ENCODE peak calls at places on chromosome 22, in five cellular contexts. A, E, V, C and P are unnamed samples.

GRCh38 chr22:30607939-30608338 is 965 bp downstream of the TCN2 start:
- DNase-seq in A (no peak), C (no peak), E (no peak), V (no peak), P (no peak)

GRCh38 chr22:49676230-49676629 is 151.4 kb downstream of the BRD1 start:
- DNase-seq in C (no peak), A (no peak), V (no peak), E (no peak), P (no peak)

GRCh38 chr22:46071451-46072029 is 78.8 kb upstream of the PPARA start:
- DNase-seq in C (no peak), E (peak), V (peak), A (no peak), P (peak)

GRCh38 chr22:28547132-28547842 is 132.4 kb downstream of the TTC28 start:
- DNase-seq in A (no peak), V (no peak), C (no peak), E (no peak), P (peak)

GRCh38 chr22:27420817-27421361 is 380.7 kb downstream of the MN1 start:
- DNase-seq in E (peak), C (no peak), A (no peak), V (no peak), P (peak)

GRCh38 chr22:38578505-38578904 is 8.5 kb upstream of the DMC1 start:
- DNase-seq in V (no peak), C (no peak), A (no peak), E (no peak), P (no peak)

GRCh38 chr22:27220349-27220748 is 563.0 kb downstream of the MIAT start:
- DNase-seq in C (no peak), E (no peak), A (no peak), V (no peak), P (no peak)

GRCh38 chr22:31286360-31287255 is 5.7 kb downstream of the PIK3IP1 start:
- DNase-seq in V (no peak), A (peak), E (no peak), C (peak), P (no peak)

GRCh38 chr22:43511276-43511910 is 99.6 kb downstream of the MPPED1 start:
- DNase-seq in E (no peak), A (no peak), C (no peak), V (no peak), P (no peak)

GRCh38 chr22:47199261-47199948 is 437.0 kb downstream of the TBC1D22A start:
- DNase-seq in A (no peak), C (no peak), E (peak), V (no peak), P (no peak)

GRCh38 chr22:36873614-36874308 is 13.0 kb downstream of the NCF4 start:
- DNase-seq in E (peak), A (no peak), V (no peak), C (no peak), P (peak)

GRCh38 chr22:24440718-24441405 is 13.5 kb downstream of the ADORA2A start:
- DNase-seq in V (no peak), C (no peak), A (no peak), E (peak), P (no peak)

GRCh38 chr22:50102946-50103345 is 13.1 kb downstream of the MOV10L1 start:
- DNase-seq in E (no peak), C (no peak), V (no peak), A (no peak), P (no peak)

GRCh38 chr22:24450600-24450999 is 23.2 kb downstream of the ADORA2A start:
- DNase-seq in A (no peak), E (no peak), V (peak), C (no peak), P (no peak)

GRCh38 chr22:46734830-46735453 is 3.1 kb downstream of the CERK start:
- DNase-seq in C (peak), V (peak), A (no peak), E (peak), P (no peak)

GRCh38 chr22:31288496-31289235 is 3.6 kb downstream of the PIK3IP1 start:
- DNase-seq in C (no peak), V (no peak), E (no peak), A (no peak), P (no peak)

GRCh38 chr22:30868663-30869385 is 99.8 kb downstream of the MORC2 start:
- DNase-seq in V (no peak), C (no peak), E (no peak), A (no peak), P (no peak)

GRCh38 chr22:39308614-39309363 is 10.6 kb downstream of the RPL3 start:
- DNase-seq in E (peak), V (no peak), A (no peak), C (no peak), P (peak)

GRCh38 chr22:31141551-31141950 is 1.2 kb upstream of the PLA2G3 start:
- DNase-seq in V (no peak), A (no peak), C (no peak), E (no peak), P (no peak)

GRCh38 chr22:35630387-35630793 is 13.3 kb upstream of the MB start:
- DNase-seq in V (no peak), A (no peak), C (no peak), E (peak), P (peak)

GRCh38 chr22:22545084-22545483 is 14.0 kb downstream of the PRAME start:
- DNase-seq in A (no peak), C (no peak), V (no peak), E (no peak), P (no peak)

GRCh38 chr22:46149998-46150549 is at the start of gene PPARA:
- DNase-seq in V (peak), A (peak), C (peak), E (peak), P (peak)

GRCh38 chr22:30115705-30116104 is 35.4 kb downstream of the HORMAD2 start:
- DNase-seq in V (no peak), C (no peak), E (no peak), A (no peak), P (no peak)

GRCh38 chr22:22940961-22941605 is 53.5 kb downstream of the IGLL5 start:
- DNase-seq in V (no peak), C (no peak), A (no peak), E (no peak), P (no peak)

GRCh38 chr22:40857309-40857851 is 432 bp downstream of the XPNPEP3 start:
- DNase-seq in E (no peak), A (no peak), V (no peak), C (no peak), P (no peak)

GRCh38 chr22:30870451-30871345 is 97.9 kb downstream of the MORC2 start:
- DNase-seq in C (no peak), E (peak), A (no peak), V (no peak), P (no peak)

GRCh38 chr22:49354516-49355205 is 473.0 kb downstream of the BRD1 start:
- DNase-seq in A (no peak), V (no peak), C (no peak), E (peak), P (no peak)

GRCh38 chr22:38751422-38752346 is 4.1 kb downstream of the SUN2 start:
- DNase-seq in A (no peak), E (peak), V (no peak), C (peak), P (no peak)

GRCh38 chr22:28029201-28029948 is 110.3 kb upstream of the PITPNB start:
- DNase-seq in A (no peak), V (peak), E (peak), C (no peak), P (peak)

GRCh38 chr22:33656808-33657628 is 263.3 kb downstream of the LARGE1 start:
- DNase-seq in E (no peak), C (no peak), A (no peak), V (no peak), P (no peak)

GRCh38 chr22:30397656-30398635 is 1.1 kb downstream of the SEC14L2 start:
- DNase-seq in V (no peak), C (no peak), E (no peak), A (no peak), P (no peak)

GRCh38 chr22:22432937-22433336 is 75.6 kb downstream of the ZNF280B start:
- DNase-seq in A (no peak), E (no peak), V (no peak), C (no peak), P (no peak)

GRCh38 chr22:30312053-30312452 is 14.7 kb downstream of the TBC1D10A start:
- DNase-seq in A (no peak), C (no peak), V (no peak), E (no peak), P (no peak)

GRCh38 chr22:46596032-46596441 is 24.1 kb upstream of the GRAMD4 start:
- DNase-seq in C (no peak), V (no peak), E (peak), A (no peak), P (no peak)

GRCh38 chr22:45722006-45722405 is 50.4 kb downstream of the ATXN10 start:
- DNase-seq in C (no peak), A (no peak), V (no peak), E (no peak), P (no peak)

GRCh38 chr22:36351921-36352774 is 35.6 kb downstream of the MYH9 start:
- DNase-seq in V (no peak), C (no peak), E (no peak), A (no peak), P (no peak)

GRCh38 chr22:26174280-26174679 is 5.0 kb downstream of the SEZ6L start:
- DNase-seq in E (no peak), C (no peak), A (no peak), V (no peak), P (no peak)

GRCh38 chr22:39454385-39454871 is 2.4 kb upstream of the MGAT3 start:
- DNase-seq in E (no peak), V (no peak), C (no peak), A (no peak), P (no peak)

GRCh38 chr22:38754247-38755154 is 1.3 kb downstream of the SUN2 start:
- DNase-seq in C (no peak), V (peak), E (no peak), A (no peak), P (peak)